ENCODE peak calls at places on chromosome 1, in five cellular contexts. U, G, B, N and T are unnamed samples. For H3K4me1, the result is how much of the 10 kb centered on the place peaks cover.

GRCh38 chr1:54310439-54311328 is 95.5 kb downstream of the SSBP3 start:
- DNase-seq in G (peak), B (no peak), N (peak), U (no peak), T (no peak)

GRCh38 chr1:171595324-171595723 is 26.7 kb upstream of the MYOCOS start:
- DNase-seq in U (no peak), N (no peak), B (no peak), G (peak), T (no peak)

GRCh38 chr1:156421062-156421938 is 52.3 kb downstream of the RHBG start:
- DNase-seq in B (peak), U (peak), G (peak), N (peak), T (no peak)

GRCh38 chr1:50983403-50983802 is 13.4 kb downstream of the CDKN2C start:
- DNase-seq in U (no peak), N (no peak), G (no peak), B (no peak), T (no peak)

GRCh38 chr1:159900086-159900680 is at the start of gene CFAP45:
- DNase-seq in U (peak), N (peak), B (peak), G (peak), T (no peak)

GRCh38 chr1:225415967-225416745 is 11.7 kb downstream of the LBR start:
- DNase-seq in N (no peak), G (no peak), U (no peak), B (no peak), T (no peak)

GRCh38 chr1:84060781-84061180 is 61.8 kb upstream of the TTLL7 start:
- DNase-seq in B (no peak), G (no peak), U (no peak), N (no peak), T (no peak)

GRCh38 chr1:210446479-210446878 is 117.8 kb downstream of the HHAT start:
- DNase-seq in U (no peak), B (peak), N (no peak), G (peak), T (no peak)

GRCh38 chr1:101137144-101138126 is 99.4 kb upstream of the S1PR1 start:
- DNase-seq in G (peak), N (no peak), U (no peak), B (no peak), T (no peak)

GRCh38 chr1:178653091-178653490 is 72.0 kb upstream of the RALGPS2 start:
- DNase-seq in N (peak), B (no peak), U (no peak), G (peak), T (no peak)

GRCh38 chr1:32246888-32247273 is at the start of gene FAM167B:
- DNase-seq in B (no peak), N (no peak), U (peak), G (peak), T (no peak)

GRCh38 chr1:3788756-3789420 is 7.4 kb downstream of the LRRC47 start:
- DNase-seq in B (no peak), N (no peak), G (no peak), U (no peak), T (no peak)

GRCh38 chr1:102699524-102699923 is 408.8 kb downstream of the COL11A1 start:
- DNase-seq in G (no peak), N (no peak), U (no peak), B (no peak), T (no peak)
- H3K4me1 ChIP-seq in G (under half), N (under half), U (under half), B (under half), T (under half)

DNA sequence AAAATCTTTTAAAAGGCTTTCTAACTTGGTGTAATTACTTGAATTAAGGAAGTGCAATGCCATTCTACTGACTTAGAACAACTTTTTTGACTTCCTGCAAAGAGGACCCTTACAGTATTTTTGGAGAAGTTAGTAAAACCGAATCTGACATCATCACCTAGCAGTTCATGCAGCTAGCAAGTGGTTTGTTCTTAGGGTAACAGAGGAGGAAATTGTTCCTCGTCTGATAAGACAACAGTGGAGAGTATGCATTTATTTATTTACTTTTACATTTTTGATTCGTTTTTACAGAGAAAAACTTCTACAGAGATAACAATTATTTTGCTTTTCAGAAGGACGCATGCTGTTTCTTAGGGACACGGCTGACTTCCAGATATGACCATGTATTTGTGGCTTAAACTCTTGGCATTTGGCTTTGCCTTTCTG is at the start of gene PTPRC:
- DNase-seq in U (no peak), G (no peak), B (no peak), N (no peak), T (no peak)
- TF ChIP-seq POLR2A in U (no peak), G (no peak), B (peak), N (no peak), T (peak)

GRCh38 chr1:112699425-112700144 is 7.3 kb downstream of the RHOC start:
- DNase-seq in G (no peak), U (no peak), N (no peak), B (peak), T (no peak)

GRCh38 chr1:112700290-112701226 is 6.4 kb downstream of the RHOC start:
- DNase-seq in B (peak), G (peak), N (peak), U (peak), T (peak)

GRCh38 chr1:112696578-112697320 is 10.2 kb downstream of the RHOC start:
- DNase-seq in U (no peak), G (no peak), N (no peak), B (peak), T (no peak)

GRCh38 chr1:112697781-112698201 is 9.1 kb downstream of the RHOC start:
- DNase-seq in N (no peak), B (peak), G (no peak), U (no peak), T (no peak)

DNA sequence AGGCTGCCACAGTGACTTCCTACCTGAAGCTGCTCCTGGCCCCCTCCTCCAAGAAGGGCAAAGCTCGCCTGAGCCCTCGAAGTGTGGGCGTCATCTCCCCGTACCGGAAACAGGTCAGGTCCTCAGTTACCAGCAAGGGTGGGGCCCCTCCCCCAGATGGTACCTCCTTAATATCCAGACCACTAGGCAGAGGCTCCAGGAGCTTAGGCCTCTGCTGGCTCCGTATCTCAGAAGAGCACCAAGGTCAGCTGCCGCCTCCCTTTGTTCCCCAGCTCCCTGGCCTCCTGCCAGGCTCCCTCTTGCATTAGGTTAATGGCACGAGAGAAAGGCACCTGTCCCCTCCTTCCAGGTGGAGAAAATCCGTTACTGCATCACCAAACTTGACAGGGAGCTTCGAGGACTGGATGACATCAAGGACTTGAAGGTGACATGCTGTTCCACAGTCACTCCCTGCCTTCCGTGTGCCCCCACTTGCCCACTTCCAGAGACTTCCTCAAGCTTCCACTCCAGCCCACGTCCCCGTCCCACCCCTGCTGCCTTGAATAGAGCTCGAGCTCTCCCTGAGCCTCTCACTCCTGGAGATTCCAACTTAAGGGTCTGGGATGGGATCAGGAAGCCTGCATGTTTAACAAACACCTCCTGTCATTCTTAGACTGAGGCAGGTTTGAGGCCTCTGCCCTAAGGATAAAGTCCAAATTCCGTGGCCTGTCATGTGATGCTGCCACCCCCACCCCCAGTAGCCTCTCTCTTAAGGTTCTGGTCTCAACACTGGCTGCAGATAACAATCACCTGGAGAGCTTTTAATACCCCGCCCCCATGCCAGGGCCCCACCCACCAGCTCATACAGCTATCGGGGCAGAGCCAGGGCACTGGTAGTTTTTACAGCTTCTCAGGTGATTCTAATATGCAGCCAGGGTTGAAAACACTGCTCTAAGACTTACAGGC is 8.3 kb downstream of the RHOC start:
- DNase-seq in G (no peak), N (no peak), B (peak), U (no peak), T (no peak)
- H3K4me1 ChIP-seq in G (under half), N (half or more), B (half or more), U (under half), T (half or more)

GRCh38 chr1:206470692-206471414 is 577 bp downstream of the IKBKE start:
- DNase-seq in G (peak), N (no peak), B (peak), U (no peak), T (no peak)
- TF ChIP-seq POLR2A in G (no peak), N (no peak), B (no peak), U (no peak), T (no peak)